ENCODE peak calls at places on chromosomes 13 and 19, in six cellular contexts. T is activated naive CD4-positive, alpha-beta T cell; D is NCI-H2107; O is HEK293T; K is activated T-helper 2 cell treated with anti-CD3 and anti-CD28 coated beads, Interferon-gamma antibody, Interleukin-2, Interleukin-4, amounts not matched to agents 10 μg/mL and 5 μg/mL and 100 μg/mL, durations not matched to agents 14 hours and 24 hours and 36 hours; Q is transverse colon. Y is an unnamed sample.

GRCh38 chr13:27172495-27172842 is 858 bp upstream of the USP12 start:
- DNase-seq in T (no peak), D (no peak), O (no peak), K (no peak), Q (no peak), Y (peak)

GRCh38 chr19:5186293-5187050 is 154.1 kb downstream of the PTPRS start:
- DNase-seq in T (no peak), D (no peak), O (no peak), K (no peak), Q (no peak), Y (no peak)

GRCh38 chr19:31890230-31890629 is 455.2 kb upstream of the ZNF507 start:
- DNase-seq in T (no peak), D (no peak), O (no peak), K (no peak), Q (no peak), Y (no peak)

GRCh38 chr13:83876546-83876945 is 5.7 kb downstream of the SLITRK1 start:
- DNase-seq in T (no peak), D (no peak), O (no peak), K (no peak), Q (no peak), Y (no peak)

GRCh38 chr13:49657241-49657641 is 28.9 kb downstream of the ARL11 start:
- DNase-seq in T (no peak), D (no peak), O (no peak), K (no peak), Q (no peak), Y (no peak)

GRCh38 chr13:114107686-114108081 is 24.7 kb downstream of the RASA3 start:
- DNase-seq in T (no peak), D (no peak), O (no peak), K (no peak), Q (peak), Y (no peak)

GRCh38 chr13:87942204-87942603 is 271.0 kb downstream of the SLITRK5 start:
- DNase-seq in T (no peak), D (no peak), O (no peak), K (no peak), Q (no peak), Y (no peak)

GRCh38 chr13:113635048-113635420 is 23.0 kb downstream of the ATP4B start:
- DNase-seq in T (no peak), D (no peak), O (no peak), K (no peak), Q (no peak), Y (no peak)

GRCh38 chr19:32222594-32222993 is 122.8 kb upstream of the ZNF507 start:
- DNase-seq in T (no peak), D (peak), O (no peak), K (no peak), Q (no peak), Y (no peak)

Y was measured in NB4.